ENCODE peak calls at places on chromosomes 16 and 17, in six cellular contexts. K, H, X, P, V and A are unnamed samples.

GRCh38 chr17:82283208-82283749 is 9.8 kb upstream of the CSNK1D start:
- DNase-seq in K (no peak), X (peak; percentile 85), H (peak; percentile 71), P (peak; percentile 70), V (peak; percentile 69), A (peak; percentile 88)

GRCh38 chr16:2178321-2179106 is 17.9 kb downstream of the CASKIN1 start:
- DNase-seq in V (peak; percentile 60), X (no peak), K (no peak), H (no peak), P (no peak), A (no peak)

GRCh38 chr17:1294157-1294717 is 14.8 kb downstream of the TRARG1 start:
- DNase-seq in P (no peak), K (no peak), X (no peak), V (no peak), H (no peak), A (no peak)

GRCh38 chr17:40915199-40915661 is 22.2 kb downstream of the KRT23 start:
- DNase-seq in P (peak; percentile 81), V (peak; percentile 90), X (peak; percentile 28), H (peak; percentile 99), K (no peak), A (no peak)

GRCh38 chr16:73878616-73879015 is 418.0 kb upstream of the PSMD7 start:
- DNase-seq in H (peak; percentile 54), P (peak; percentile 61), X (no peak), K (peak; percentile 5), V (peak; percentile 78), A (no peak)

GRCh38 chr16:10622036-10622921 is 41.9 kb upstream of the EMP2 start:
- DNase-seq in X (no peak), V (no peak), K (no peak), P (no peak), H (no peak), A (no peak)

GRCh38 chr17:44758414-44759095 is at the start of gene ADAM11:
- DNase-seq in V (no peak), H (no peak), K (no peak), X (no peak), P (no peak), A (no peak)

GRCh38 chr17:45225964-45226530 is 4.4 kb downstream of the FMNL1 start:
- DNase-seq in H (no peak), K (peak; percentile 92), X (peak; percentile 98), P (no peak), V (peak; percentile 40), A (peak; percentile 99)

GRCh38 chr16:86575754-86576557 is 2.4 kb upstream of the FOXL1 start:
- DNase-seq in H (peak; percentile 94), V (peak; percentile 76), X (no peak), K (no peak), P (peak; percentile 94), A (no peak)

GRCh38 chr17:876272-876671 is 94.1 kb downstream of the MRM3 start:
- DNase-seq in V (no peak), H (no peak), K (no peak), X (no peak), P (no peak), A (no peak)

GRCh38 chr16:23013484-23013883 is 135.8 kb downstream of the USP31 start:
- DNase-seq in H (no peak), K (no peak), X (no peak), V (peak; percentile 35), P (peak; percentile 6), A (no peak)

GRCh38 chr17:57626520-57627210 is 118.4 kb downstream of the CCDC182 start:
- DNase-seq in P (no peak), K (no peak), V (no peak), X (no peak), H (no peak), A (no peak)

GRCh38 chr16:17194190-17194780 is 276.5 kb downstream of the XYLT1 start:
- DNase-seq in P (no peak), V (peak; percentile 16), K (peak; percentile 18), X (peak; percentile 38), H (peak; percentile 22), A (peak; percentile 48)

GRCh38 chr17:13569740-13570137 is 32.0 kb downstream of the HS3ST3A1 start:
- DNase-seq in K (no peak), V (no peak), P (no peak), H (no peak), X (no peak), A (no peak)

GRCh38 chr16:19844945-19845641 is 39.6 kb downstream of the GPRC5B start:
- DNase-seq in P (peak; percentile 85), V (peak; percentile 43), K (no peak), X (no peak), H (peak; percentile 85), A (no peak)

GRCh38 chr16:10178079-10178478 is 4.1 kb downstream of the GRIN2A start:
- DNase-seq in X (no peak), K (no peak), H (no peak), V (no peak), P (no peak), A (no peak)

GRCh38 chr17:35731932-35732805 is 730 bp downstream of the RASL10B start:
- DNase-seq in H (no peak), K (no peak), X (no peak), V (no peak), P (no peak), A (no peak)

GRCh38 chr17:74778960-74779359 is 2.8 kb upstream of the NAT9 start:
- DNase-seq in X (peak; percentile 95), P (peak; percentile 34), K (no peak), H (peak; percentile 24), V (no peak), A (no peak)

GRCh38 chr16:27736431-27736830 is 186.5 kb downstream of the KATNIP start:
- DNase-seq in V (no peak), K (no peak), X (no peak), P (no peak), H (no peak), A (no peak)

GRCh38 chr17:7347630-7348477 is 4.1 kb upstream of the KCTD11 start:
- DNase-seq in P (no peak), H (no peak), X (no peak), K (no peak), V (no peak), A (no peak)

GRCh38 chr16:77788196-77789084 is at the start of gene VAT1L:
- DNase-seq in H (peak; percentile 64), K (no peak), V (peak; percentile 44), P (peak; percentile 46), X (peak; percentile 15), A (no peak)

GRCh38 chr16:84896847-84897246 is 77.1 kb downstream of the CRISPLD2 start:
- DNase-seq in P (no peak), V (no peak), H (no peak), K (no peak), X (no peak), A (no peak)
- TF ChIP-seq CTCF in P (no peak), V (no peak), H (no peak), K (no peak), X (no peak), A (no peak)

DNA sequence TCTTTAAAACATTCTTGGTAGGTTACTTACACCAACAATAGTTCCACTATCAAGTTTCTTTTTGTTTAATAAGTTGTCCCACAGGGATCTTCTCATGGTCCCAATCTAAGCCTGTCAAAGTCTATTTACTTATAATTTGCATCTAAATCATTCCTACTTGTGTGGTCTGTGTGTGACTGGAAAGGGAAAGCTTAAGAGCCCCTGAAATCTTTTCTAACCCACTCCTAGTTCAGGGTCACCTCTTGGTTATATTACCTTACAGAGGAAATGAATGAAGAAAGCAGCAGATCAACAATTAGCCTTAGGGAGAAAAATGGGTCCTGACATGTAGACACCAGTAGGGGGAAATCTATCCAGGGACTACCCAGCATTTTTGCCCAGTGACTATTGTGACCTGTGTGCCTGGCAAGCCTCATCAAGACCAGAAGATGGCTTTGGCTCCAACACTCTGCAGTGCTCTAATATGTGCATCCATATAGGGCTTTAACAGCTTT is 110.4 kb upstream of the HAS3 start:
- DNase-seq in H (peak; percentile 48), P (peak; percentile 69), X (no peak), V (peak; percentile 84), K (no peak), A (no peak)
- TF ChIP-seq CTCF in H (peak; percentile 44), P (peak; percentile 55), X (peak; percentile 6), V (peak; percentile 62), K (peak; percentile 32), A (no peak)

GRCh38 chr17:77527394-77527793 is 386.6 kb downstream of the SEC14L1 start:
- DNase-seq in H (no peak), K (no peak), V (no peak), P (no peak), X (no peak), A (no peak)

GRCh38 chr17:77529328-77529650 is 388.5 kb downstream of the SEC14L1 start:
- DNase-seq in K (no peak), H (no peak), P (no peak), X (no peak), V (no peak), A (no peak)

GRCh38 chr17:77527836-77528505 is 387.2 kb downstream of the SEC14L1 start:
- DNase-seq in H (no peak), P (no peak), V (no peak), K (no peak), X (no peak), A (no peak)

GRCh38 chr17:77530591-77530990 is 389.8 kb downstream of the SEC14L1 start:
- DNase-seq in X (no peak), V (no peak), H (no peak), P (no peak), K (no peak), A (no peak)

GRCh38 chr17:77528516-77529327 is 388.0 kb downstream of the SEC14L1 start:
- DNase-seq in P (no peak), H (no peak), X (no peak), V (no peak), K (no peak), A (no peak)
- TF ChIP-seq CTCF in P (peak; percentile 15), H (no peak), X (no peak), V (no peak), K (no peak), A (no peak)

DNA sequence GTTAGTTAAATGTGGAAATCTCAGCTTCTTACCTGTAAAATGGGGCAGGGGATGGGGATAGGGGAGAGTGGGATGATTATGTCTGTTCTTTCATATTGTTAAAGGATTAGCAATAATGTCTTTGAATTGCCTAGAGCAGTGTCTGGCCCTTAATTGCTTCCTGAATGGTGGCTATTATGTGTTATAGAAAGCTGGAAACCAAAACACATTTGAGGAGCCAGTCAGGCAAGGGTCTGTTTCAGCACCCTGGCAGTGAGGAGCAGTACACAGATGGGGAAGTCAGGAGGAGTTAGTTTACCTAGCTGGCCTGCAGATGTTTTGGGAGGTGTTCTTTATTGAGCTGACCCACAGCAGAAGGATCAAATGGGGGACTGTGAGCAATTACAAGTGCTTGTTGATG is 63.0 kb downstream of the NUP93 start:
- DNase-seq in V (no peak), H (no peak), P (no peak), X (no peak), K (no peak), A (no peak)
- TF ChIP-seq CTCF in V (no peak), H (no peak), P (no peak), X (no peak), K (no peak), A (no peak)